ENCODE peak calls at places on chromosomes 6 and 20, in seven cellular contexts. G is SW480; L is epithelial cell of esophagus; Q is mesendoderm; Y is activated naive CD4-positive, alpha-beta T cell treated with anti-CD3 and anti-CD28 coated beads, Interleukin-2, amount 50 U/mL, for 16 hours; A is GF-D8; Z is ELF-1. I is an unnamed sample.

GRCh38 chr6:124854338-124854922 is 107.8 kb upstream of the RNF217 start:
- DNase-seq in A (no peak), G (peak), Z (no peak), Q (no peak), L (no peak), Y (no peak), I (no peak)

GRCh38 chr6:85865665-85866372 is 223.1 kb upstream of the SYNCRIP start:
- DNase-seq in Y (no peak), Q (peak), L (peak), G (peak), A (no peak), Z (no peak), I (no peak)

GRCh38 chr6:44045672-44046015 is 81.6 kb downstream of the MRPL14 start:
- DNase-seq in A (no peak), G (no peak), L (no peak), Y (no peak), Z (no peak), Q (no peak), I (no peak)

GRCh38 chr6:132962936-132963579 is 148.7 kb downstream of the RPS12 start:
- DNase-seq in Z (peak), L (peak), Q (peak), Y (peak), G (peak), A (no peak), I (peak)

GRCh38 chr6:37602360-37602759 is 95.3 kb downstream of the MDGA1 start:
- DNase-seq in Q (no peak), L (no peak), A (no peak), Z (no peak), G (no peak), Y (no peak), I (no peak)

GRCh38 chr6:170067923-170068360 is 222.9 kb downstream of the DLL1 start:
- DNase-seq in A (no peak), L (no peak), Z (no peak), G (no peak), Y (peak), Q (no peak), I (no peak)

GRCh38 chr6:4210619-4211419 is 75.4 kb upstream of the ECI2 start:
- DNase-seq in A (peak), Z (peak), Y (peak), Q (peak), G (peak), L (peak), I (peak)

GRCh38 chr20:63024573-63025392 is 18.0 kb upstream of the BHLHE23 start:
- DNase-seq in A (no peak), L (no peak), G (no peak), Y (no peak), Q (no peak), Z (no peak), I (no peak)

GRCh38 chr20:44590980-44591778 is 8.8 kb downstream of the PKIG start:
- DNase-seq in Z (peak), L (no peak), Q (peak), A (no peak), Y (no peak), G (no peak), I (no peak)

GRCh38 chr6:106913111-106913510 is 61.4 kb downstream of the CD24 start:
- DNase-seq in Q (no peak), G (no peak), Y (no peak), L (peak), A (no peak), Z (peak), I (no peak)

GRCh38 chr20:11473971-11474370 is 443.7 kb upstream of the BTBD3 start:
- DNase-seq in L (no peak), Q (no peak), G (no peak), Z (no peak), A (no peak), Y (no peak), I (no peak)

GRCh38 chr20:41316602-41317535 is 662 bp downstream of the ZHX3 start:
- DNase-seq in Q (peak), Y (peak), Z (peak), L (peak), A (no peak), G (peak), I (peak)

GRCh38 chr6:24940311-24940917 is 4.7 kb upstream of the RIPOR2 start:
- DNase-seq in Q (no peak), Z (no peak), L (no peak), G (no peak), Y (no peak), A (no peak), I (no peak)

GRCh38 chr6:33983109-33983475 is 162.8 kb downstream of the GRM4 start:
- DNase-seq in Y (no peak), L (peak), A (no peak), Z (peak), Q (no peak), G (peak), I (no peak)

GRCh38 chr6:169156108-169156821 is 97.4 kb downstream of the THBS2 start:
- DNase-seq in Q (no peak), L (no peak), Z (no peak), Y (no peak), G (no peak), A (no peak), I (no peak)

GRCh38 chr20:41329435-41330342 is 10.9 kb upstream of the LPIN3 start:
- DNase-seq in G (peak), L (peak), A (peak), Z (peak), Q (peak), Y (peak), I (peak)

GRCh38 chr20:36339646-36340592 is 33.8 kb downstream of the DLGAP4 start:
- DNase-seq in Y (no peak), A (no peak), G (no peak), Q (no peak), Z (no peak), L (no peak), I (no peak)

GRCh38 chr20:31841928-31842327 is 3.5 kb downstream of the FOXS1 start:
- DNase-seq in A (no peak), L (peak), Q (no peak), Y (no peak), Z (no peak), G (no peak), I (no peak)

GRCh38 chr6:150202404-150202803 is 59.6 kb downstream of the PPP1R14C start:
- DNase-seq in Y (no peak), A (no peak), Z (no peak), Q (no peak), G (no peak), L (peak), I (no peak)

GRCh38 chr6:42104807-42105713 is 37.4 kb downstream of the C6orf132 start:
- DNase-seq in A (no peak), L (no peak), Q (peak), G (no peak), Z (no peak), Y (no peak), I (no peak)